ENCODE peak calls at places on chromosomes 1 and 21, in seven cellular contexts. Y, B, V, S, L, X and M are unnamed samples.

GRCh38 chr1:218600968-218601367 is 255.8 kb downstream of the TGFB2 start:
- DNase-seq in Y (no peak), B (no peak), V (no peak), S (no peak), L (no peak), X (no peak), M (no peak)

GRCh38 chr1:983736-984475 is 2.0 kb upstream of the PERM1 start:
- DNase-seq in Y (no peak), B (peak; percentile 51), V (peak; percentile 63), S (peak; percentile 70), L (peak; percentile 73), X (no peak), M (peak; percentile 57)

GRCh38 chr1:57623039-57623790 is 199.4 kb upstream of the DAB1 start:
- DNase-seq in Y (peak; percentile 64), B (no peak), V (peak; percentile 14), S (peak; percentile 14), L (peak; percentile 2), X (no peak), M (peak; percentile 7)

GRCh38 chr1:21244154-21244553 is 46.1 kb downstream of the ECE1 start:
- DNase-seq in Y (no peak), B (no peak), V (no peak), S (no peak), L (no peak), X (no peak), M (no peak)

GRCh38 chr1:41578712-41579335 is 94.3 kb upstream of the EDN2 start:
- DNase-seq in Y (peak; percentile 65), B (no peak), V (peak; percentile 40), S (no peak), L (no peak), X (no peak), M (peak; percentile 11)

GRCh38 chr1:2831596-2832212 is 30.2 kb upstream of the TTC34 start:
- DNase-seq in Y (no peak), B (no peak), V (no peak), S (no peak), L (no peak), X (no peak), M (no peak)

GRCh38 chr21:45983981-45984551 is 2.5 kb downstream of the COL6A1 start:
- DNase-seq in Y (no peak), B (peak; percentile 49), V (peak; percentile 20), S (no peak), L (peak; percentile 2), X (no peak), M (no peak)

GRCh38 chr1:9687876-9688582 is 36.5 kb downstream of the PIK3CD start:
- DNase-seq in Y (peak; percentile 40), B (peak; percentile 19), V (peak; percentile 25), S (peak; percentile 23), L (no peak), X (no peak), M (no peak)

GRCh38 chr1:62746086-62746808 is 37.7 kb upstream of the ATG4C start:
- DNase-seq in Y (peak; percentile 79), B (no peak), V (no peak), S (no peak), L (no peak), X (peak; percentile 30), M (no peak)

GRCh38 chr21:44603109-44603875 is 2.9 kb downstream of the KRTAP10-7 start:
- DNase-seq in Y (no peak), B (no peak), V (no peak), S (no peak), L (no peak), X (no peak), M (no peak)

GRCh38 chr1:9720785-9721605 is 69.5 kb downstream of the PIK3CD start:
- DNase-seq in Y (no peak), B (no peak), V (no peak), S (no peak), L (no peak), X (no peak), M (no peak)

GRCh38 chr1:36802018-36802417 is 232.3 kb downstream of the GRIK3 start:
- DNase-seq in Y (no peak), B (no peak), V (no peak), S (no peak), L (no peak), X (no peak), M (no peak)

GRCh38 chr1:237640011-237640671 is 250.6 kb downstream of the ZP4 start:
- DNase-seq in Y (no peak), B (no peak), V (no peak), S (no peak), L (no peak), X (no peak), M (no peak)

GRCh38 chr1:209202826-209203439 is 380.6 kb upstream of the CAMK1G start:
- DNase-seq in Y (peak; percentile 78), B (no peak), V (peak; percentile 16), S (peak; percentile 36), L (peak; percentile 6), X (no peak), M (peak; percentile 43)

GRCh38 chr21:46599251-46599572 is 5.7 kb downstream of the S100B start:
- DNase-seq in Y (peak; percentile 92), B (no peak), V (no peak), S (peak; percentile 46), L (no peak), X (peak; percentile 10), M (no peak)

GRCh38 chr1:15469836-15470495 is 5.9 kb upstream of the CELA2B start:
- DNase-seq in Y (no peak), B (no peak), V (no peak), S (no peak), L (no peak), X (no peak), M (no peak)

GRCh38 chr1:234709473-234710279 is 99.7 kb upstream of the IRF2BP2 start:
- DNase-seq in Y (no peak), B (peak; percentile 51), V (no peak), S (no peak), L (no peak), X (no peak), M (no peak)

GRCh38 chr1:30852026-30852425 is 56.5 kb downstream of the SDC3 start:
- DNase-seq in Y (peak; percentile 60), B (peak; percentile 73), V (peak; percentile 67), S (no peak), L (no peak), X (no peak), M (peak; percentile 46)

GRCh38 chr1:98314591-98314990 is 346.9 kb upstream of the SNX7 start:
- DNase-seq in Y (no peak), B (no peak), V (no peak), S (no peak), L (no peak), X (no peak), M (no peak)

GRCh38 chr1:24201941-24202440 is 14.9 kb upstream of the IFNLR1 start:
- DNase-seq in Y (peak; percentile 92), B (peak; percentile 94), V (peak; percentile 88), S (peak; percentile 84), L (peak; percentile 80), X (peak; percentile 76), M (peak; percentile 78)

GRCh38 chr1:202304370-202304769 is 37.4 kb downstream of the UBE2T start:
- DNase-seq in Y (no peak), B (no peak), V (no peak), S (no peak), L (no peak), X (no peak), M (no peak)

GRCh38 chr1:246343937-246344336 is 163.1 kb downstream of the SMYD3 start:
- DNase-seq in Y (no peak), B (no peak), V (no peak), S (no peak), L (no peak), X (no peak), M (no peak)

GRCh38 chr1:19762175-19762779 is 37.4 kb downstream of the TMCO4 start:
- DNase-seq in Y (peak; percentile 49), B (peak; percentile 36), V (peak; percentile 45), S (peak; percentile 56), L (peak; percentile 56), X (no peak), M (peak; percentile 55)

GRCh38 chr1:238052496-238053266 is 162.0 kb upstream of the ZP4 start:
- DNase-seq in Y (no peak), B (no peak), V (no peak), S (no peak), L (no peak), X (no peak), M (peak; percentile 20)

GRCh38 chr1:182484531-182485257 is 34.7 kb downstream of the RGSL1 start:
- DNase-seq in Y (no peak), B (no peak), V (no peak), S (no peak), L (peak; percentile 12), X (no peak), M (peak; percentile 44)

GRCh38 chr1:68221971-68222355 is 10.4 kb downstream of the WLS start:
- DNase-seq in Y (peak; percentile 68), B (no peak), V (no peak), S (no peak), L (no peak), X (no peak), M (no peak)

GRCh38 chr1:238537641-238538040 is 646.9 kb upstream of the ZP4 start:
- DNase-seq in Y (no peak), B (no peak), V (no peak), S (no peak), L (no peak), X (no peak), M (no peak)

GRCh38 chr1:53266038-53266437 is 27.7 kb upstream of the MAGOH start:
- DNase-seq in Y (peak; percentile 32), B (no peak), V (no peak), S (no peak), L (no peak), X (no peak), M (peak; percentile 14)
- TF ChIP-seq CTCF in Y (peak; percentile 54), B (no peak), V (no peak), S (peak; percentile 46), L (no peak), X (peak; percentile 24), M (no peak)

DNA sequence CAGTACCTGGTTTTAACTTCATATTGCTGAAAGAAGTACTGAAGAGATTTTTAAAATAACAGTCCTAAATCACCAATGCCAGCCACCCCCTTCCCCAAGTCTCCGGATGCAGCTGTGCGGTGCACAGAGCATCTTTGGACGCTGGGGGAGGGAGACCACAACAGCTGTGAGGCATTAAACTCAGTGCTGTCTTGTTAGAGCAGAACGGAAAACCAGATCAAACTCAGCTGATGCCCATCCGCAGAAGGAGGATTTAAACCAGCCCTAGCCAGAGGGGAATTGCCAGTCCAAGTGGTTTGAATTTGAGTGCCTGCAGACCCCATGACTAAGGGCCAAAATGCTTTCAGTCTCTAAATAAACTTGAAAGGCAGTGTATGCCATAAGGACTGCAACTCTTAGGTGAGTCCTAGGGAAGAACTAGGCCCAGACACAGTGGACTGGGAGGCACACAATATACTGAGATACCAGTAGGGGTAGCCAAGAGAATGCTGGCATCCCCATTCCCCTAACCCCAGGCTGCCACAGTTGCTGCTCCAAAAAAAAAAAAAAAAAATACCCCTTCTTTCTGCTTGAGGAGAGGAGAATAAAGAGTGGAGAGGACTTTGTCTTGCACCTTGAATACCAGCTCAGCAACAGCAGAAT is 576.2 kb downstream of the NEGR1 start:
- DNase-seq in Y (no peak), B (no peak), V (no peak), S (no peak), L (no peak), X (peak; percentile 52), M (no peak)
- TF ChIP-seq CTCF in Y (no peak), B (no peak), V (no peak), S (no peak), L (no peak), X (no peak), M (no peak)

GRCh38 chr1:82091729-82092128 is 291.0 kb downstream of the ADGRL2 start:
- DNase-seq in Y (peak; percentile 76), B (no peak), V (no peak), S (no peak), L (no peak), X (no peak), M (no peak)
- TF ChIP-seq CTCF in Y (peak; percentile 36), B (no peak), V (no peak), S (no peak), L (no peak), X (no peak), M (no peak)

GRCh38 chr1:181416268-181416855 is 67.0 kb upstream of the CACNA1E start:
- DNase-seq in Y (no peak), B (no peak), V (no peak), S (no peak), L (no peak), X (no peak), M (no peak)
- TF ChIP-seq CTCF in Y (no peak), B (no peak), V (no peak), S (no peak), L (no peak), X (no peak), M (no peak)